ENCODE peak calls at places on chromosomes 1 and 21, in six cellular contexts. One of them, this sample, is unnamed.

GRCh38 chr1:173475564-173476196 is 1.5 kb upstream of the PRDX6 start:
- DNase-seq in neural progenitor cell: no peak
- DNase-seq in fibroblast of villous mesenchyme: peak
- DNase-seq in AG04450: no peak
- DNase-seq in tibial artery: no peak
- DNase-seq in heart left ventricle: no peak
- DNase-seq in this sample: no peak

GRCh38 chr1:33191731-33192275 is 10.0 kb upstream of the TRIM62 start:
- DNase-seq in neural progenitor cell: no peak
- DNase-seq in fibroblast of villous mesenchyme: no peak
- DNase-seq in AG04450: no peak
- DNase-seq in tibial artery: no peak
- DNase-seq in heart left ventricle: no peak
- DNase-seq in this sample: no peak

GRCh38 chr1:38891753-38892152 is 10.4 kb upstream of the GJA9 start:
- DNase-seq in neural progenitor cell: peak
- DNase-seq in fibroblast of villous mesenchyme: no peak
- DNase-seq in AG04450: no peak
- DNase-seq in tibial artery: no peak
- DNase-seq in heart left ventricle: no peak
- DNase-seq in this sample: no peak

GRCh38 chr1:89516055-89516454 is 8.6 kb upstream of the LRRC8B start:
- DNase-seq in neural progenitor cell: no peak
- DNase-seq in fibroblast of villous mesenchyme: peak
- DNase-seq in AG04450: no peak
- DNase-seq in tibial artery: no peak
- DNase-seq in heart left ventricle: no peak
- DNase-seq in this sample: no peak

GRCh38 chr1:36955016-36955415 is 79.3 kb downstream of the GRIK3 start:
- DNase-seq in neural progenitor cell: no peak
- DNase-seq in fibroblast of villous mesenchyme: no peak
- DNase-seq in AG04450: no peak
- DNase-seq in tibial artery: no peak
- DNase-seq in heart left ventricle: no peak
- DNase-seq in this sample: no peak

GRCh38 chr1:160711528-160712311 is at the start of gene CD48:
- DNase-seq in neural progenitor cell: no peak
- DNase-seq in fibroblast of villous mesenchyme: no peak
- DNase-seq in AG04450: no peak
- DNase-seq in tibial artery: no peak
- DNase-seq in heart left ventricle: no peak
- DNase-seq in this sample: no peak

GRCh38 chr1:17513131-17513530 is 26.4 kb upstream of the ARHGEF10L start:
- DNase-seq in neural progenitor cell: no peak
- DNase-seq in fibroblast of villous mesenchyme: no peak
- DNase-seq in AG04450: no peak
- DNase-seq in tibial artery: no peak
- DNase-seq in heart left ventricle: no peak
- DNase-seq in this sample: no peak

GRCh38 chr1:58805716-58806571 is 22.1 kb upstream of the JUN start:
- DNase-seq in neural progenitor cell: no peak
- DNase-seq in fibroblast of villous mesenchyme: no peak
- DNase-seq in AG04450: no peak
- DNase-seq in tibial artery: no peak
- DNase-seq in heart left ventricle: no peak
- DNase-seq in this sample: no peak

GRCh38 chr21:29018540-29018939 is 609 bp downstream of the RWDD2B start:
- DNase-seq in neural progenitor cell: no peak
- DNase-seq in fibroblast of villous mesenchyme: peak
- DNase-seq in AG04450: no peak
- DNase-seq in tibial artery: no peak
- DNase-seq in heart left ventricle: no peak
- DNase-seq in this sample: no peak

GRCh38 chr1:39646232-39647081 is 7.0 kb upstream of the HEYL start:
- DNase-seq in neural progenitor cell: peak
- DNase-seq in fibroblast of villous mesenchyme: peak
- DNase-seq in AG04450: peak
- DNase-seq in tibial artery: peak
- DNase-seq in heart left ventricle: peak
- DNase-seq in this sample: peak

GRCh38 chr1:182699673-182700350 is 15.4 kb upstream of the RGS8 start:
- DNase-seq in neural progenitor cell: peak
- DNase-seq in fibroblast of villous mesenchyme: no peak
- DNase-seq in AG04450: no peak
- DNase-seq in tibial artery: peak
- DNase-seq in heart left ventricle: peak
- DNase-seq in this sample: no peak

GRCh38 chr21:21682172-21682571 is 684.0 kb downstream of the NCAM2 start:
- DNase-seq in neural progenitor cell: no peak
- DNase-seq in fibroblast of villous mesenchyme: peak
- DNase-seq in AG04450: no peak
- DNase-seq in tibial artery: no peak
- DNase-seq in heart left ventricle: no peak
- DNase-seq in this sample: no peak

GRCh38 chr1:100597784-100598183 is 59.8 kb downstream of the GPR88 start:
- DNase-seq in neural progenitor cell: no peak
- DNase-seq in fibroblast of villous mesenchyme: peak
- DNase-seq in AG04450: no peak
- DNase-seq in tibial artery: no peak
- DNase-seq in heart left ventricle: no peak
- DNase-seq in this sample: no peak

GRCh38 chr21:41321211-41321907 is 4.8 kb downstream of the FAM3B start:
- DNase-seq in neural progenitor cell: no peak
- DNase-seq in fibroblast of villous mesenchyme: no peak
- DNase-seq in AG04450: no peak
- DNase-seq in tibial artery: no peak
- DNase-seq in heart left ventricle: no peak
- DNase-seq in this sample: no peak

GRCh38 chr1:53378932-53379661 is 51.2 kb upstream of the LRP8 start:
- DNase-seq in neural progenitor cell: no peak
- DNase-seq in fibroblast of villous mesenchyme: no peak
- DNase-seq in AG04450: no peak
- DNase-seq in tibial artery: peak
- DNase-seq in heart left ventricle: no peak
- DNase-seq in this sample: no peak

GRCh38 chr1:38944547-38944946 is 2.9 kb upstream of the RHBDL2 start:
- DNase-seq in neural progenitor cell: no peak
- DNase-seq in fibroblast of villous mesenchyme: no peak
- DNase-seq in AG04450: no peak
- DNase-seq in tibial artery: no peak
- DNase-seq in heart left ventricle: no peak
- DNase-seq in this sample: no peak

GRCh38 chr1:39653546-39654031 is 14.1 kb upstream of the HEYL start:
- DNase-seq in neural progenitor cell: peak
- DNase-seq in fibroblast of villous mesenchyme: peak
- DNase-seq in AG04450: peak
- DNase-seq in tibial artery: peak
- DNase-seq in heart left ventricle: peak
- DNase-seq in this sample: peak

GRCh38 chr1:28246427-28246832 is 10.5 kb downstream of the ATP5IF1 start:
- DNase-seq in neural progenitor cell: no peak
- DNase-seq in fibroblast of villous mesenchyme: peak
- DNase-seq in AG04450: no peak
- DNase-seq in tibial artery: no peak
- DNase-seq in heart left ventricle: no peak
- DNase-seq in this sample: no peak

GRCh38 chr1:5976231-5976630 is 16.0 kb downstream of the NPHP4 start:
- DNase-seq in neural progenitor cell: no peak
- DNase-seq in fibroblast of villous mesenchyme: no peak
- DNase-seq in AG04450: no peak
- DNase-seq in tibial artery: no peak
- DNase-seq in heart left ventricle: no peak
- DNase-seq in this sample: no peak

GRCh38 chr1:91176250-91176649 is 154.4 kb upstream of the ZNF644 start:
- DNase-seq in neural progenitor cell: no peak
- DNase-seq in fibroblast of villous mesenchyme: no peak
- DNase-seq in AG04450: no peak
- DNase-seq in tibial artery: no peak
- DNase-seq in heart left ventricle: no peak
- DNase-seq in this sample: no peak

GRCh38 chr1:50108497-50109073 is at the start of gene ELAVL4:
- DNase-seq in neural progenitor cell: no peak
- DNase-seq in fibroblast of villous mesenchyme: no peak
- DNase-seq in AG04450: no peak
- DNase-seq in tibial artery: no peak
- DNase-seq in heart left ventricle: no peak
- DNase-seq in this sample: no peak

GRCh38 chr1:28259935-28260802 is 851 bp downstream of the SESN2 start:
- DNase-seq in neural progenitor cell: peak
- DNase-seq in fibroblast of villous mesenchyme: peak
- DNase-seq in AG04450: peak
- DNase-seq in tibial artery: peak
- DNase-seq in heart left ventricle: peak
- DNase-seq in this sample: peak

GRCh38 chr1:38502772-38503171 is 356.8 kb downstream of the RRAGC start:
- DNase-seq in neural progenitor cell: peak
- DNase-seq in fibroblast of villous mesenchyme: no peak
- DNase-seq in AG04450: no peak
- DNase-seq in tibial artery: no peak
- DNase-seq in heart left ventricle: no peak
- DNase-seq in this sample: no peak

GRCh38 chr1:232963366-232963765 is 13.0 kb downstream of the NTPCR start:
- DNase-seq in neural progenitor cell: no peak
- DNase-seq in fibroblast of villous mesenchyme: no peak
- DNase-seq in AG04450: no peak
- DNase-seq in tibial artery: no peak
- DNase-seq in heart left ventricle: no peak
- DNase-seq in this sample: no peak

GRCh38 chr1:1020415-1021009 is 592 bp downstream of the AGRN start:
- DNase-seq in neural progenitor cell: peak
- DNase-seq in fibroblast of villous mesenchyme: no peak
- DNase-seq in AG04450: no peak
- DNase-seq in tibial artery: no peak
- DNase-seq in heart left ventricle: no peak
- DNase-seq in this sample: no peak

GRCh38 chr1:12573015-12573825 is 44.8 kb downstream of the DHRS3 start:
- DNase-seq in neural progenitor cell: no peak
- DNase-seq in fibroblast of villous mesenchyme: no peak
- DNase-seq in AG04450: no peak
- DNase-seq in tibial artery: no peak
- DNase-seq in heart left ventricle: peak
- DNase-seq in this sample: no peak

GRCh38 chr1:173023343-173023742 is 27.4 kb downstream of the TNFSF18 start:
- DNase-seq in neural progenitor cell: no peak
- DNase-seq in fibroblast of villous mesenchyme: no peak
- DNase-seq in AG04450: no peak
- DNase-seq in tibial artery: no peak
- DNase-seq in heart left ventricle: no peak
- DNase-seq in this sample: no peak

DNA sequence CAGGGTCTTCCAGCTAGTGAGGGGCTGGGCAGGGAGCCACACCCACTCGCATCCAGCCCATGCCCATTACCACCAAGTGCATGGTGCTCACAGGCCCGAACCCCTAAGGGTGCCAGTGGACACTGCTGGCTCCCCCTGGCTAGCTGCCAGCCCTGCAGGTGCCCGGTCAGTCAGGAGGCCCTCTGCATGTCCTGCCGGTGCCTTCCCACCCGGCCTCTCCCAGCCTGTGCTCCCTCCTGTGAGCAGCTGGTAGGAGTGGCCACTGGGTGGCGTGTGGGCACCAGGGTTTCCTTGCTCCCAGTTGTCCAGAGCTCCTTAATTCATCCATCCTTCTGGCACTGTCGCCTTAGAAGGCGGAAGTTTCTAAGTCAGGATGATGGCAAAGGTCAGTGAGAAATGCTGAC is 33.4 kb downstream of the QSOX1 start:
- DNase-seq in neural progenitor cell: peak
- DNase-seq in fibroblast of villous mesenchyme: peak
- DNase-seq in AG04450: no peak
- DNase-seq in tibial artery: no peak
- DNase-seq in heart left ventricle: peak
- DNase-seq in this sample: peak
- TF ChIP-seq CTCF in neural progenitor cell: peak
- TF ChIP-seq CTCF in fibroblast of villous mesenchyme: peak
- TF ChIP-seq CTCF in AG04450: peak
- TF ChIP-seq CTCF in tibial artery: peak
- TF ChIP-seq CTCF in heart left ventricle: peak
- TF ChIP-seq CTCF in this sample: peak

GRCh38 chr21:44739316-44739715 is 27.9 kb upstream of the TSPEAR start:
- DNase-seq in neural progenitor cell: no peak
- DNase-seq in fibroblast of villous mesenchyme: no peak
- DNase-seq in AG04450: no peak
- DNase-seq in tibial artery: no peak
- DNase-seq in heart left ventricle: no peak
- DNase-seq in this sample: no peak

GRCh38 chr21:44741921-44742320 is 30.5 kb upstream of the TSPEAR start:
- DNase-seq in neural progenitor cell: no peak
- DNase-seq in fibroblast of villous mesenchyme: no peak
- DNase-seq in AG04450: no peak
- DNase-seq in tibial artery: no peak
- DNase-seq in heart left ventricle: no peak
- DNase-seq in this sample: no peak

GRCh38 chr21:44738621-44739020 is 27.2 kb upstream of the TSPEAR start:
- DNase-seq in neural progenitor cell: no peak
- DNase-seq in fibroblast of villous mesenchyme: no peak
- DNase-seq in AG04450: no peak
- DNase-seq in tibial artery: no peak
- DNase-seq in heart left ventricle: no peak
- DNase-seq in this sample: no peak

GRCh38 chr21:44740721-44741120 is 29.3 kb upstream of the TSPEAR start:
- DNase-seq in neural progenitor cell: no peak
- DNase-seq in fibroblast of villous mesenchyme: no peak
- DNase-seq in AG04450: no peak
- DNase-seq in tibial artery: no peak
- DNase-seq in heart left ventricle: no peak
- DNase-seq in this sample: no peak

GRCh38 chr21:44742418-44743153 is 31.2 kb upstream of the TSPEAR start:
- DNase-seq in neural progenitor cell: no peak
- DNase-seq in fibroblast of villous mesenchyme: peak
- DNase-seq in AG04450: no peak
- DNase-seq in tibial artery: no peak
- DNase-seq in heart left ventricle: no peak
- DNase-seq in this sample: no peak
- TF ChIP-seq CTCF in neural progenitor cell: peak
- TF ChIP-seq CTCF in fibroblast of villous mesenchyme: peak
- TF ChIP-seq CTCF in AG04450: peak
- TF ChIP-seq CTCF in tibial artery: no peak
- TF ChIP-seq CTCF in heart left ventricle: no peak
- TF ChIP-seq CTCF in this sample: peak

GRCh38 chr1:79617777-79618176 is 611.2 kb upstream of the ADGRL4 start:
- DNase-seq in neural progenitor cell: no peak
- DNase-seq in fibroblast of villous mesenchyme: no peak
- DNase-seq in AG04450: no peak
- DNase-seq in tibial artery: no peak
- DNase-seq in heart left ventricle: no peak
- DNase-seq in this sample: no peak
- TF ChIP-seq CTCF in neural progenitor cell: peak
- TF ChIP-seq CTCF in fibroblast of villous mesenchyme: peak
- TF ChIP-seq CTCF in AG04450: peak
- TF ChIP-seq CTCF in tibial artery: no peak
- TF ChIP-seq CTCF in heart left ventricle: no peak
- TF ChIP-seq CTCF in this sample: peak

DNA sequence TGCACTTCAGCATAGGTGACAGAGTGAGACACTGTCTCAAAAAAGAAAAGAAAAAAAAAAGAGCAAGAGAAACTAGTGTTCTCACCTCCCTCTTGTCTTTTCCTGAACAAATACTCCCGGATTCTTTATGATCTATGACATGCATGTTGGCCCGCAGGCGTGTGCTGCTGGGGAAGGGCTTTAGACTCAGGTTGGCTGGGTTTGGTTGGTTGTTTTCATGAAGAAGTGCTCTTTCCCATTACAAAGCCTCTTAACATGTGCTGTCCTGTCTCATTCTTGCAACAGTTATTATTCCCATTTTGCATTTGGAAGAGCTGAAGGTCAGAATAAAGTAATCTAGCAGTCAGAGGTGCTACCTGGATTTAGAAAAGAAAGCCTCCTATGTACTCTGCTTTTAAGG is 79.5 kb downstream of the TRABD2B start:
- DNase-seq in neural progenitor cell: no peak
- DNase-seq in fibroblast of villous mesenchyme: no peak
- DNase-seq in AG04450: no peak
- DNase-seq in tibial artery: no peak
- DNase-seq in heart left ventricle: no peak
- DNase-seq in this sample: no peak
- TF ChIP-seq CTCF in neural progenitor cell: no peak
- TF ChIP-seq CTCF in fibroblast of villous mesenchyme: no peak
- TF ChIP-seq CTCF in AG04450: no peak
- TF ChIP-seq CTCF in tibial artery: no peak
- TF ChIP-seq CTCF in heart left ventricle: no peak
- TF ChIP-seq CTCF in this sample: no peak

This sample was measured in progenitor cell of endocrine pancreas.